ENCODE peak calls at places on chromosomes 6 and 20, in nine cellular contexts. S is transverse colon; U is MM.1S; K is CD8-positive, alpha-beta T cell; A is H1; Q is tibial nerve; N is sigmoid colon; Y is colonic mucosa; V is GM23338. G is an unnamed sample.

GRCh38 chr6:139165324-139165723 is 30.4 kb downstream of the HECA start:
- DNase-seq in S (no peak), U (no peak), K (no peak), A (no peak), Q (no peak), N (no peak), Y (no peak), V (no peak), G (no peak)

GRCh38 chr20:63425846-63426485 is 46.5 kb downstream of the KCNQ2 start:
- DNase-seq in S (no peak), U (no peak), K (no peak), A (no peak), Q (no peak), N (no peak), Y (no peak), V (no peak), G (no peak)

GRCh38 chr6:145497006-145497405 is 238.3 kb downstream of the EPM2A start:
- DNase-seq in S (no peak), U (no peak), K (no peak), A (no peak), Q (no peak), N (no peak), Y (no peak), V (no peak), G (no peak)

GRCh38 chr20:31890646-31891045 is 20.2 kb downstream of the TTLL9 start:
- DNase-seq in S (no peak), U (no peak), K (no peak), A (no peak), Q (no peak), N (no peak), Y (no peak), V (no peak), G (no peak)

GRCh38 chr6:140548379-140548778 is 1173.9 kb upstream of the CITED2 start:
- DNase-seq in S (no peak), U (no peak), K (no peak), A (no peak), Q (no peak), N (no peak), Y (no peak), V (no peak), G (no peak)

GRCh38 chr6:36430351-36430750 is 12.3 kb downstream of the PXT1 start:
- DNase-seq in S (no peak), U (no peak), K (no peak), A (no peak), Q (no peak), N (no peak), Y (no peak), V (no peak), G (no peak)

GRCh38 chr6:147941143-147941542 is 401.5 kb upstream of the SASH1 start:
- DNase-seq in S (no peak), U (no peak), K (no peak), A (no peak), Q (no peak), N (no peak), Y (no peak), V (peak; percentile 46), G (no peak)

GRCh38 chr6:157034433-157035230 is 257.5 kb downstream of the ARID1B start:
- DNase-seq in S (no peak), U (peak; percentile 36), K (no peak), A (no peak), Q (no peak), N (no peak), Y (no peak), V (peak; percentile 77), G (no peak)

GRCh38 chr6:122405417-122405816 is 6.0 kb downstream of the HSF2 start:
- DNase-seq in S (no peak), U (no peak), K (no peak), A (no peak), Q (no peak), N (no peak), Y (no peak), V (peak; percentile 20), G (no peak)

GRCh38 chr6:142500265-142500786 is 198.5 kb downstream of the ADGRG6 start:
- DNase-seq in S (no peak), U (no peak), K (no peak), A (no peak), Q (no peak), N (no peak), Y (no peak), V (no peak), G (no peak)

GRCh38 chr20:9119776-9120175 is 50.9 kb downstream of the PLCB4 start:
- DNase-seq in S (no peak), U (no peak), K (no peak), A (no peak), Q (no peak), N (peak; percentile 75), Y (no peak), V (no peak), G (no peak)

GRCh38 chr6:105388392-105388791 is 14.5 kb downstream of the PREP start:
- DNase-seq in S (no peak), U (no peak), K (no peak), A (no peak), Q (no peak), N (no peak), Y (no peak), V (no peak), G (no peak)

GRCh38 chr6:105384004-105384403 is 18.9 kb downstream of the PREP start:
- DNase-seq in S (peak; percentile 23), U (no peak), K (no peak), A (no peak), Q (no peak), N (no peak), Y (peak; percentile 68), V (no peak), G (no peak)

GRCh38 chr6:105391705-105392104 is 11.2 kb downstream of the PREP start:
- DNase-seq in S (no peak), U (no peak), K (no peak), A (no peak), Q (no peak), N (no peak), Y (no peak), V (no peak), G (no peak)

DNA sequence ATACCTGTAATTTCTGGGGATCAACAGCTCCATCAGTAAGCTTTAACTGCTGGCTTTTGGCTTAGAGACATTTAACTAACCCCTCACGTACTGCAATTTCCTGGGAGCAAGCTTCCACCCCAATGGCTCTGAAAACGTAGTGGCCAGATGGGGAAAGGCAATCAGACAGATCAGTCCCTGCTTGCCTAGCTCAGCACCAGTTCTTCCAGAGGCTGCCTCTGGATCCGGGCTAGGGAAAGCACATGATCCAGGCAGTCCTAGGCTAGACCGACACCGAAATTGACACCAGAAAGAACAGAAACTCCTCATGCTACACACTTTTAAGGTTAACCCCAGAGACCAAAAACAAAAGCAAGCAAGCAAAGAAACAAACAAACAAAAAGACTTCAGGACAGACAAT is 13.3 kb downstream of the PREP start:
- DNase-seq in S (no peak), U (no peak), K (no peak), A (no peak), Q (no peak), N (no peak), Y (no peak), V (peak; percentile 40), G (peak; percentile 58)
- TF ChIP-seq CTCF in S (no peak), U (no peak), K (no peak), A (no peak), Q (no peak), N (no peak), Y (no peak), V (no peak), G (peak; percentile 18)

DNA sequence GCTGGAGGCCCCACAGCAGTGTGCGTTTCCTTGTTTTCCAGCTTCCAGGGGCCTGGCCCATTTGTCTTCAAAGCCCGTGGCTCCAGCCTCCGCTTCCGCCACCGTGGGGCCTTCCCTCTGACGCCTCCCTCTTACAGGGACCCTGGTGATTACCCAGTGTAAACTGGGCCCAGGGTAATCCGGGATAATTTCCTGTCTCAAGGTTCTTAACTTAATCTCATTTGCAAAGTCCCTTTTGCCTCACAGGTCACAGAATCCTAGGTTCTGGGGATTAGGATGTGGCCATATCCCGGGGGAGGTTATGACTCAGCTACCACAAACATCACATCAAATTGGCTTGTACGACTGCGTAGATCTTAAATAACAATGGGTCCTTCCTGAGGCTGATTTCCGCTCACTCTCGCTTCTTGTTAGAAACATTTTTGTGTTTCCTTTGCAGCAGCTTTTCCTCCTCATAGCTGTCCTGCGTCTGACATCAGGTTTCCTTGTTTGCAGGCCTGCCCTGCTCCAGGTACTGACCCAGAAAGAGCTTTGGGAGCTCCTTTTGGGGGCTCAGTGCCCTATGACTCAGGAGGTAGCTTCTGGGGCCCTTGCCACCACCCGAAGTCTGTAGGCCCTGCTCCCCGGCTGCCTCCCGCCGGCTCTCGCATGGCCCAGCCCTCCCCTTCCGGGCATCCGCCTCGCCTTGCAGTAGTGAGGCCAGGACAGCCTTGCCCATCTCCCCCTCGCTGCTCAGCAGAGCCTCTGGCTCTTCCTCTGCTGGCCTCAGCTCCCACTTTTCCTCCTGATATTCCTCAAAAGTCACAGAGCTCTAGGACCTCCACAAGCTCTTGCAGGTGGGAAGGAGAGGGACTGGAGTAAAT is 100.5 kb downstream of the ERMARD start:
- DNase-seq in S (no peak), U (no peak), K (peak; percentile 8), A (peak; percentile 46), Q (no peak), N (no peak), Y (peak; percentile 14), V (no peak), G (peak; percentile 70)
- H3K27ac ChIP-seq in S (peak overlapping the region; percentile 16), U (no peak overlapping the region), K (no peak overlapping the region), A (no peak overlapping the region), Q (no peak overlapping the region), N (peak overlapping the region; percentile 0), Y (peak overlapping the region; percentile 66), V (no peak overlapping the region), G (no peak overlapping the region)

DNA sequence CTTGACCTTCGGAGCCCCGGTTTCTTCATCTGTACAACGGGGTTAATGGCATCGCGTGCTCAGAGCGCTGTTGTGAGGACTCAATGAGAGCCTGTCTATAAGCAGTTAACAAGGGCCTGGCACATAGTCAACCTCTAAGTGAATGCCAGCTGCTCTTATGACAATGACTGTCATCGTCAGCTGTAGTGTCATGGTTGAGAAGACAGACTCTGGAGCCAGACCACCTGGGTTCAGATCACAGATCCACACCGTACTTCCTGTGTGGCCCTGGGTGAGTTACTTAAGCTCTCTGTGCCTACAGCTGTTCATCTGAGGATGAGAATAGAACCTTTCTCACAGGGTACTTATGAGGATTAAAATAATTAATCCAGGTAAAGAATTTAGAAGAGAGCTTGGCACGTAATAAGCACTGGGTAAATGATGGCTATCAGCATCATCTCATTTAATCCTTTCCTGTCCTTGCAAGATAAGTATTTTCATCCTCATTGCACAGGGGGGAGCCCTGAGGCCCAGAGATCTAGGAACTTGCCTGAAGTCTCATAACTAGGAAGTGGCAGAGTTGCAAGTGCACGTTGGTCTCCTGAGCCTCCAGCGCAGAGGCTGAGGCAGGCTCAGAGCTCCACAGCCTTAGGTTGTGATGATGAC is 105.3 kb downstream of the EYA2 start:
- DNase-seq in S (no peak), U (no peak), K (no peak), A (no peak), Q (no peak), N (no peak), Y (no peak), V (no peak), G (peak; percentile 31)
- TF ChIP-seq CTCF in S (no peak), U (no peak), K (no peak), A (no peak), Q (no peak), N (no peak), Y (no peak), V (no peak), G (no peak)

DNA sequence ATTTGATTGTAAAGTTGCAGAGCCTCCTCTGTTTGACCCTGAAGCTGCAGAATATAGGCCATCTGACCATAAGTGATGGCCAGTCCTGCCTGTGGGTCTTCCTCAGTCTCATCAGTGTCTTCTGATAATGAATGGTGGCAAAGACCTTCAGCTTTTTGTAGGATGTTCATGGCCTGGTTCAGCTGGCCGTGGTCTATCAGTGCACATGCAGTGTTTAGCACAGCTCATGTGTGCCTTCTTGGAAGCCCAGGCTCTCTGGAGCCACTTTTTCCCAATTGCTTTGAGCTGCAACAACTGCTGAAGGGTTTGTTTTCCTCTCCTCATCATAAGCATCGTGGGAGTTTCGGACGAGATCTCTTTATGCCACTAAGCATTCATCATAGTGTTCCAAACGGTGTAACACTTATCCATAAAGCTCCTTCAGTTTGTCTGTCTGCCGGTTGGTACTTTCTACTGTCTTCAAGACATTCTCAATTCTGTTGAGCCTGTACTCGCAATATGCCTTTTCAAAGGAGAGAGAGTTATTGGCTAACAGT is 70.1 kb upstream of the TULP4 start:
- DNase-seq in S (no peak), U (no peak), K (no peak), A (no peak), Q (no peak), N (no peak), Y (no peak), V (no peak), G (no peak)
- H3K27ac ChIP-seq in S (peak overlapping the region; percentile 43), U (no peak overlapping the region), K (no peak overlapping the region), A (no peak overlapping the region), Q (no peak overlapping the region), N (no peak overlapping the region), Y (peak overlapping the region; percentile 0), V (peak overlapping the region; percentile 32), G (no peak overlapping the region)

G was measured in endodermal cell.